ENCODE peak calls at places on chromosomes 6 and 20, in nine cellular contexts. H is MCF 10A; B is CD4-positive, alpha-beta T cell; Q is AG10803; V is B cell; O is fibroblast of mammary gland; J is mesothelial cell of epicardium; T is DND-41; W is transverse colon. Z is an unnamed sample.

GRCh38 chr6:38054526-38054925 is 235.0 kb downstream of the ZFAND3 start:
- DNase-seq in H (no peak), B (no peak), Q (no peak), V (no peak), O (no peak), J (no peak), T (no peak), W (no peak), Z (no peak)

GRCh38 chr6:43070028-43070632 is 6.0 kb upstream of the PTK7 start:
- DNase-seq in H (peak; percentile 65), B (no peak), Q (peak; percentile 80), V (peak; percentile 39), O (peak; percentile 78), J (peak; percentile 48), T (peak; percentile 54), W (no peak), Z (peak; percentile 45)

GRCh38 chr6:4814212-4814611 is 38.0 kb downstream of the CDYL start:
- DNase-seq in H (no peak), B (no peak), Q (no peak), V (no peak), O (no peak), J (no peak), T (no peak), W (no peak), Z (no peak)

GRCh38 chr20:14332796-14333345 is 4.5 kb downstream of the FLRT3 start:
- DNase-seq in H (no peak), B (no peak), Q (no peak), V (no peak), O (no peak), J (no peak), T (no peak), W (no peak), Z (no peak)

GRCh38 chr20:22904411-22904810 is 130.7 kb upstream of the SSTR4 start:
- DNase-seq in H (no peak), B (no peak), Q (peak; percentile 34), V (no peak), O (peak; percentile 74), J (no peak), T (no peak), W (no peak), Z (no peak)

GRCh38 chr6:42407379-42407778 is 44.3 kb downstream of the TRERF1 start:
- DNase-seq in H (peak; percentile 63), B (no peak), Q (peak; percentile 91), V (no peak), O (peak; percentile 94), J (no peak), T (no peak), W (no peak), Z (no peak)

GRCh38 chr20:1163653-1164052 is 21.1 kb downstream of the TMEM74B start:
- DNase-seq in H (no peak), B (no peak), Q (no peak), V (no peak), O (no peak), J (no peak), T (no peak), W (no peak), Z (no peak)

GRCh38 chr6:16338577-16339262 is 100.3 kb downstream of the GMPR start:
- DNase-seq in H (peak; percentile 88), B (no peak), Q (peak; percentile 100), V (no peak), O (peak; percentile 100), J (no peak), T (no peak), W (peak; percentile 62), Z (no peak)

GRCh38 chr6:38522322-38522721 is 117.4 kb downstream of the BTBD9 start:
- DNase-seq in H (no peak), B (no peak), Q (peak; percentile 83), V (no peak), O (peak; percentile 86), J (no peak), T (no peak), W (no peak), Z (no peak)

GRCh38 chr6:35396991-35397390 is 54.6 kb downstream of the PPARD start:
- DNase-seq in H (peak; percentile 39), B (no peak), Q (peak; percentile 10), V (no peak), O (peak; percentile 54), J (no peak), T (no peak), W (peak; percentile 49), Z (no peak)

GRCh38 chr6:39911513-39912125 is 22.6 kb downstream of the MOCS1 start:
- DNase-seq in H (no peak), B (no peak), Q (no peak), V (no peak), O (no peak), J (no peak), T (no peak), W (no peak), Z (no peak)

GRCh38 chr6:39909701-39910100 is 24.6 kb downstream of the MOCS1 start:
- DNase-seq in H (no peak), B (no peak), Q (no peak), V (no peak), O (no peak), J (no peak), T (no peak), W (no peak), Z (no peak)

GRCh38 chr6:39907871-39908575 is 26.2 kb downstream of the MOCS1 start:
- DNase-seq in H (no peak), B (no peak), Q (no peak), V (no peak), O (no peak), J (no peak), T (no peak), W (no peak), Z (no peak)

GRCh38 chr6:39908838-39909583 is 25.3 kb downstream of the MOCS1 start:
- DNase-seq in H (no peak), B (no peak), Q (no peak), V (no peak), O (no peak), J (no peak), T (no peak), W (no peak), Z (no peak)

GRCh38 chr6:39910164-39910563 is 24.1 kb downstream of the MOCS1 start:
- DNase-seq in H (no peak), B (no peak), Q (no peak), V (no peak), O (no peak), J (no peak), T (no peak), W (no peak), Z (no peak)
- TF ChIP-seq CTCF in H (no peak), B (no peak), Q (no peak), V (no peak), O (no peak), J (no peak), T (no peak), W (no peak), Z (no peak)

DNA sequence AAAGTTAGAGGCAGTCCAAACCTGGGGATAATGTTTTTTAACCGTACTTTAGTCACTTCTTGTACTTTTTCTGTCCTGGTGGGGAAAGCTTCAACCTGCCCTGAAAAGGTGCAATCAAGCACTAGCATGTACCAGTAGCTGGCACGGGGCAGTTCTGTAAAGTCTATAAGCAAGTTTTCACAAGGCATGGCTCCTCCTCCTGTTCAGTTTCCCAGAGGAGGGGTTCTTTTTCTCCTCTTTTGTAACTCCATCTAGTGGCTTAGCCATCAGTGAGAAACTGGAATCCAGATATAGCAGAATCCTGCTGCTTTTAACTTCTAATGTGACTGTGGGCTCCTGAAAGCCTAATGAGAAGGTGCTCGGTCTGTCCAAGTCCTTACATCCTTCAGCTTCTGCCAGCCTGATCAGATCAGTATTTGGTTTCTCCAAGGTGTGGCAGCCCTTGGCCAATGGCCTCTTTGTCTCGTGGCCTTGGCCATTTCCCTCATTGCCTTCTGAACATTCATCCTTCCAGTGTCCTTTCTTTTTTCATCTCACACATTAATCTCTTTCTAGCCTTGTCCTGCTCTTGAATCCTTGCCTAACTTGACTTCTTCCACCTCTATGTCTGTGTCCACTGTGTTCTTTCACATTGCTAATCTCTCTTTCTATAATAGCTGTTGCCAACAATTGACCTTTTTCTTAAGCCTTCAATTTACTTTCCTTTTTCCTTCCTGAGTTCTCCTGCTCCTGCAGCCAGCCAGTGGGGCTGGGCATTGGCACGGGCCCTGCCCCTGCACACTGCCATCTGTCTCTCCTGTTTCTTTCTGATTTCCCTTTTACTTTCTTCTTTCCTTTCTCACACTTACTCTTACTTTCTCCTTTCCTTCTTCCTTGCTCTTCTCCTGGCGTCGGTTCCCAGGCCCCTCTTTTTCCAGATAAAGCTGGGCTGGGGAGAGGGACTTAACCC is 222.0 kb upstream of the SYNCRIP start:
- DNase-seq in H (peak; percentile 65), B (no peak), Q (peak; percentile 11), V (no peak), O (peak; percentile 34), J (no peak), T (no peak), W (no peak), Z (no peak)
- TF ChIP-seq CTCF in H (no peak), B (no peak), Q (peak; percentile 19), V (no peak), O (peak; percentile 8), J (no peak), T (no peak), W (no peak), Z (no peak)

GRCh38 chr6:47079638-47080037 is 37.5 kb upstream of the ADGRF1 start:
- DNase-seq in H (no peak), B (no peak), Q (no peak), V (no peak), O (no peak), J (no peak), T (no peak), W (no peak), Z (no peak)
- TF ChIP-seq CTCF in H (no peak), B (no peak), Q (peak; percentile 4), V (no peak), O (peak; percentile 24), J (no peak), T (peak; percentile 35), W (no peak), Z (no peak)

GRCh38 chr6:134574491-134574890 is 256.6 kb upstream of the SGK1 start:
- DNase-seq in H (no peak), B (no peak), Q (no peak), V (no peak), O (no peak), J (no peak), T (no peak), W (no peak), Z (no peak)

GRCh38 chr6:134577998-134578397 is 260.1 kb upstream of the SGK1 start:
- DNase-seq in H (no peak), B (no peak), Q (no peak), V (no peak), O (peak; percentile 49), J (no peak), T (no peak), W (no peak), Z (no peak)
- TF ChIP-seq CTCF in H (no peak), B (no peak), Q (no peak), V (no peak), O (no peak), J (no peak), T (no peak), W (no peak), Z (no peak)